ENCODE peak calls at places on chromosomes 11 and 22, in five cellular contexts. One of them, this sample, is unnamed.

GRCh38 chr22:43002198-43002577 is 12.8 kb downstream of the PACSIN2 start:
- DNase-seq in amniotic stem cell: no peak
- DNase-seq in NCI-H345: no peak
- DNase-seq in SW 1271: peak
- DNase-seq in pons: no peak
- DNase-seq in this sample: no peak

GRCh38 chr11:26088391-26088790 is 243.5 kb upstream of the ANO3 start:
- DNase-seq in amniotic stem cell: no peak
- DNase-seq in NCI-H345: no peak
- DNase-seq in SW 1271: no peak
- DNase-seq in pons: peak
- DNase-seq in this sample: no peak

GRCh38 chr11:35239476-35240075 is 100.6 kb downstream of the CD44 start:
- DNase-seq in amniotic stem cell: no peak
- DNase-seq in NCI-H345: no peak
- DNase-seq in SW 1271: no peak
- DNase-seq in pons: no peak
- DNase-seq in this sample: no peak

GRCh38 chr22:24424001-24424900 is 3.1 kb upstream of the ADORA2A start:
- DNase-seq in amniotic stem cell: no peak
- DNase-seq in NCI-H345: no peak
- DNase-seq in SW 1271: no peak
- DNase-seq in pons: no peak
- DNase-seq in this sample: no peak

GRCh38 chr11:103548838-103549237 is 439.6 kb downstream of the DYNC2H1 start:
- DNase-seq in amniotic stem cell: no peak
- DNase-seq in NCI-H345: no peak
- DNase-seq in SW 1271: no peak
- DNase-seq in pons: no peak
- DNase-seq in this sample: no peak

GRCh38 chr11:31557991-31558390 is 48.4 kb downstream of the ELP4 start:
- DNase-seq in amniotic stem cell: no peak
- DNase-seq in NCI-H345: no peak
- DNase-seq in SW 1271: no peak
- DNase-seq in pons: peak
- DNase-seq in this sample: no peak

GRCh38 chr11:12802418-12803085 is 128.3 kb downstream of the TEAD1 start:
- DNase-seq in amniotic stem cell: peak
- DNase-seq in NCI-H345: peak
- DNase-seq in SW 1271: peak
- DNase-seq in pons: no peak
- DNase-seq in this sample: peak

GRCh38 chr22:38402204-38402603 is 52.8 kb downstream of the KCNJ4 start:
- DNase-seq in amniotic stem cell: no peak
- DNase-seq in NCI-H345: no peak
- DNase-seq in SW 1271: no peak
- DNase-seq in pons: no peak
- DNase-seq in this sample: no peak

GRCh38 chr11:44622721-44623258 is 57.3 kb downstream of the CD82 start:
- DNase-seq in amniotic stem cell: no peak
- DNase-seq in NCI-H345: no peak
- DNase-seq in SW 1271: no peak
- DNase-seq in pons: no peak
- DNase-seq in this sample: no peak

GRCh38 chr11:121446752-121447156 is 5.4 kb upstream of the SORL1 start:
- DNase-seq in amniotic stem cell: no peak
- DNase-seq in NCI-H345: no peak
- DNase-seq in SW 1271: peak
- DNase-seq in pons: peak
- DNase-seq in this sample: no peak

GRCh38 chr22:36374603-36375024 is 13.2 kb downstream of the MYH9 start:
- DNase-seq in amniotic stem cell: no peak
- DNase-seq in NCI-H345: no peak
- DNase-seq in SW 1271: peak
- DNase-seq in pons: no peak
- DNase-seq in this sample: no peak